ENCODE peak calls at places on chromosomes 1 and 21, in ten cellular contexts. One of them, this sample, is unnamed.

GRCh38 chr1:53619088-53619810 is 119.7 kb downstream of the GLIS1 start:
- DNase-seq in A172: no peak
- DNase-seq in WERI-Rb-1: no peak
- DNase-seq in astrocyte: no peak
- DNase-seq in cardiac septum: peak; percentile 47
- DNase-seq in activated T-cell treated with anti-CD3 and anti-CD28 coated beads for 1 hour: no peak
- DNase-seq in NCI-H2029 treated with DMSO at 0.1 percent for 48 hours: no peak
- DNase-seq in RWPE1: no peak
- DNase-seq in aorta: peak; percentile 3
- DNase-seq in HFF-Myc: no peak
- DNase-seq in this sample: no peak

GRCh38 chr1:154812911-154813816 is 56.9 kb downstream of the KCNN3 start:
- DNase-seq in cardiac septum: peak; percentile 77
- DNase-seq in HFF-Myc: no peak
- DNase-seq in aorta: no peak
- DNase-seq in WERI-Rb-1: peak; percentile 90
- DNase-seq in RWPE1: peak; percentile 94
- DNase-seq in A172: no peak
- DNase-seq in NCI-H2029 treated with DMSO at 0.1 percent for 48 hours: no peak
- DNase-seq in astrocyte: peak; percentile 20
- DNase-seq in activated T-cell treated with anti-CD3 and anti-CD28 coated beads for 1 hour: no peak
- DNase-seq in this sample: no peak

GRCh38 chr21:46097826-46098286 is at the start of gene COL6A2:
- DNase-seq in aorta: peak; percentile 75
- DNase-seq in HFF-Myc: no peak
- DNase-seq in astrocyte: no peak
- DNase-seq in RWPE1: peak; percentile 59
- DNase-seq in NCI-H2029 treated with DMSO at 0.1 percent for 48 hours: no peak
- DNase-seq in A172: peak; percentile 31
- DNase-seq in cardiac septum: peak; percentile 77
- DNase-seq in WERI-Rb-1: peak; percentile 76
- DNase-seq in activated T-cell treated with anti-CD3 and anti-CD28 coated beads for 1 hour: peak; percentile 46
- DNase-seq in this sample: no peak

GRCh38 chr1:222097646-222098045 is 355.8 kb upstream of the DUSP10 start:
- DNase-seq in WERI-Rb-1: no peak
- DNase-seq in aorta: no peak
- DNase-seq in HFF-Myc: no peak
- DNase-seq in A172: no peak
- DNase-seq in cardiac septum: no peak
- DNase-seq in astrocyte: no peak
- DNase-seq in activated T-cell treated with anti-CD3 and anti-CD28 coated beads for 1 hour: no peak
- DNase-seq in RWPE1: peak; percentile 11
- DNase-seq in NCI-H2029 treated with DMSO at 0.1 percent for 48 hours: no peak
- DNase-seq in this sample: no peak

GRCh38 chr1:230069813-230070212 is 2.8 kb downstream of the GALNT2 start:
- DNase-seq in HFF-Myc: no peak
- DNase-seq in aorta: no peak
- DNase-seq in RWPE1: peak; percentile 36
- DNase-seq in activated T-cell treated with anti-CD3 and anti-CD28 coated beads for 1 hour: no peak
- DNase-seq in NCI-H2029 treated with DMSO at 0.1 percent for 48 hours: peak; percentile 4
- DNase-seq in WERI-Rb-1: no peak
- DNase-seq in A172: no peak
- DNase-seq in cardiac septum: no peak
- DNase-seq in astrocyte: no peak
- DNase-seq in this sample: no peak

GRCh38 chr1:31910933-31911332 is 27.2 kb downstream of the PTP4A2 start:
- DNase-seq in NCI-H2029 treated with DMSO at 0.1 percent for 48 hours: no peak
- DNase-seq in aorta: no peak
- DNase-seq in HFF-Myc: no peak
- DNase-seq in activated T-cell treated with anti-CD3 and anti-CD28 coated beads for 1 hour: no peak
- DNase-seq in astrocyte: no peak
- DNase-seq in cardiac septum: no peak
- DNase-seq in RWPE1: no peak
- DNase-seq in WERI-Rb-1: no peak
- DNase-seq in A172: no peak
- DNase-seq in this sample: no peak

GRCh38 chr21:42941696-42942085 is 16.3 kb upstream of the ERVH48-1 start:
- DNase-seq in WERI-Rb-1: no peak
- DNase-seq in A172: no peak
- DNase-seq in activated T-cell treated with anti-CD3 and anti-CD28 coated beads for 1 hour: no peak
- DNase-seq in HFF-Myc: no peak
- DNase-seq in NCI-H2029 treated with DMSO at 0.1 percent for 48 hours: no peak
- DNase-seq in astrocyte: no peak
- DNase-seq in cardiac septum: no peak
- DNase-seq in RWPE1: no peak
- DNase-seq in aorta: no peak
- DNase-seq in this sample: no peak

GRCh38 chr1:157496121-157496526 is 56.2 kb downstream of the FCRL5 start:
- DNase-seq in HFF-Myc: peak; percentile 10
- DNase-seq in astrocyte: peak; percentile 5
- DNase-seq in aorta: no peak
- DNase-seq in A172: peak; percentile 23
- DNase-seq in WERI-Rb-1: peak; percentile 75
- DNase-seq in RWPE1: peak; percentile 41
- DNase-seq in cardiac septum: no peak
- DNase-seq in NCI-H2029 treated with DMSO at 0.1 percent for 48 hours: no peak
- DNase-seq in activated T-cell treated with anti-CD3 and anti-CD28 coated beads for 1 hour: peak; percentile 14
- DNase-seq in this sample: no peak

GRCh38 chr1:2504949-2505272 is 21.5 kb downstream of the PANK4 start:
- DNase-seq in WERI-Rb-1: no peak
- DNase-seq in HFF-Myc: no peak
- DNase-seq in cardiac septum: no peak
- DNase-seq in activated T-cell treated with anti-CD3 and anti-CD28 coated beads for 1 hour: no peak
- DNase-seq in A172: no peak
- DNase-seq in astrocyte: no peak
- DNase-seq in NCI-H2029 treated with DMSO at 0.1 percent for 48 hours: no peak
- DNase-seq in RWPE1: no peak
- DNase-seq in aorta: no peak
- DNase-seq in this sample: no peak

GRCh38 chr21:38659936-38660332 is 145.8 kb upstream of the ETS2 start:
- DNase-seq in RWPE1: no peak
- DNase-seq in aorta: no peak
- DNase-seq in NCI-H2029 treated with DMSO at 0.1 percent for 48 hours: no peak
- DNase-seq in A172: no peak
- DNase-seq in cardiac septum: no peak
- DNase-seq in WERI-Rb-1: no peak
- DNase-seq in activated T-cell treated with anti-CD3 and anti-CD28 coated beads for 1 hour: no peak
- DNase-seq in astrocyte: no peak
- DNase-seq in HFF-Myc: no peak
- DNase-seq in this sample: no peak

GRCh38 chr1:115176189-115176588 is 86.9 kb upstream of the TSPAN2 start:
- DNase-seq in HFF-Myc: no peak
- DNase-seq in astrocyte: no peak
- DNase-seq in RWPE1: no peak
- DNase-seq in aorta: no peak
- DNase-seq in NCI-H2029 treated with DMSO at 0.1 percent for 48 hours: no peak
- DNase-seq in cardiac septum: no peak
- DNase-seq in activated T-cell treated with anti-CD3 and anti-CD28 coated beads for 1 hour: no peak
- DNase-seq in A172: no peak
- DNase-seq in WERI-Rb-1: peak; percentile 52
- DNase-seq in this sample: no peak

GRCh38 chr1:41366428-41367101 is 5.3 kb downstream of the FOXO6 start:
- DNase-seq in WERI-Rb-1: no peak
- DNase-seq in aorta: peak; percentile 63
- DNase-seq in cardiac septum: no peak
- DNase-seq in HFF-Myc: no peak
- DNase-seq in activated T-cell treated with anti-CD3 and anti-CD28 coated beads for 1 hour: peak; percentile 23
- DNase-seq in astrocyte: no peak
- DNase-seq in NCI-H2029 treated with DMSO at 0.1 percent for 48 hours: peak; percentile 97
- DNase-seq in A172: no peak
- DNase-seq in RWPE1: no peak
- DNase-seq in this sample: peak; percentile 89

GRCh38 chr1:3174487-3175247 is 105.7 kb downstream of the PRDM16 start:
- DNase-seq in WERI-Rb-1: no peak
- DNase-seq in cardiac septum: no peak
- DNase-seq in activated T-cell treated with anti-CD3 and anti-CD28 coated beads for 1 hour: no peak
- DNase-seq in RWPE1: peak; percentile 51
- DNase-seq in HFF-Myc: no peak
- DNase-seq in astrocyte: peak; percentile 44
- DNase-seq in A172: peak; percentile 21
- DNase-seq in NCI-H2029 treated with DMSO at 0.1 percent for 48 hours: no peak
- DNase-seq in aorta: peak; percentile 91
- DNase-seq in this sample: peak; percentile 62

GRCh38 chr1:193339396-193339795 is 153.0 kb upstream of the B3GALT2 start:
- DNase-seq in astrocyte: no peak
- DNase-seq in activated T-cell treated with anti-CD3 and anti-CD28 coated beads for 1 hour: no peak
- DNase-seq in cardiac septum: no peak
- DNase-seq in RWPE1: no peak
- DNase-seq in WERI-Rb-1: no peak
- DNase-seq in NCI-H2029 treated with DMSO at 0.1 percent for 48 hours: no peak
- DNase-seq in aorta: no peak
- DNase-seq in HFF-Myc: no peak
- DNase-seq in A172: no peak
- DNase-seq in this sample: no peak

GRCh38 chr1:171403396-171403795 is 81.9 kb upstream of the PRRC2C start:
- DNase-seq in cardiac septum: no peak
- DNase-seq in aorta: peak; percentile 60
- DNase-seq in NCI-H2029 treated with DMSO at 0.1 percent for 48 hours: no peak
- DNase-seq in A172: peak; percentile 47
- DNase-seq in activated T-cell treated with anti-CD3 and anti-CD28 coated beads for 1 hour: no peak
- DNase-seq in WERI-Rb-1: no peak
- DNase-seq in astrocyte: no peak
- DNase-seq in HFF-Myc: no peak
- DNase-seq in RWPE1: no peak
- DNase-seq in this sample: no peak

This sample was measured in amygdala.